ENCODE peak calls at places on chromosome 2, in five cellular contexts. Z is epithelial cell of esophagus; A is EL; M is stimulated activated CD4-positive, alpha-beta T cell treated with anti-CD3 and anti-CD28 coated beads, Interleukin-12 subunit alpha, Interleukin-12 subunit beta, amount 100 ng/mL, for 4 hours; V is stimulated activated naive B cell treated with anti-CD40 and anti-IgM and Interleukin-4, amounts not matched to agents 10 μg/mL and 1 μg/mL and 100 μg/mL, for 72 hours. C is an unnamed sample.

GRCh38 chr2:67574230-67574629 is 177.1 kb downstream of the ETAA1 start:
- DNase-seq in A (peak; percentile 70), Z (peak; percentile 57), V (no peak), M (no peak), C (no peak)

GRCh38 chr2:211259831-211260476 is 703.6 kb downstream of the CPS1 start:
- DNase-seq in M (no peak), V (no peak), Z (no peak), A (no peak), C (no peak)

GRCh38 chr2:27148801-27149439 is at the start of gene TCF23:
- DNase-seq in A (no peak), Z (no peak), V (no peak), M (no peak), C (no peak)

GRCh38 chr2:193627187-193627917 is 1432.6 kb upstream of the TMEFF2 start:
- DNase-seq in M (no peak), Z (peak; percentile 53), A (no peak), V (no peak), C (no peak)

GRCh38 chr2:161745866-161746614 is 121.8 kb downstream of the SLC4A10 start:
- DNase-seq in V (no peak), A (no peak), Z (peak; percentile 30), M (no peak), C (no peak)

GRCh38 chr2:11103984-11104793 is 51.1 kb upstream of the SLC66A3 start:
- DNase-seq in M (peak; percentile 28), Z (no peak), V (no peak), A (no peak), C (no peak)

GRCh38 chr2:239109916-239110545 is 262.1 kb downstream of the TWIST2 start:
- DNase-seq in M (no peak), Z (no peak), A (no peak), V (no peak), C (no peak)

GRCh38 chr2:54572636-54573531 is 116.8 kb downstream of the SPTBN1 start:
- DNase-seq in A (peak; percentile 86), Z (peak; percentile 60), V (no peak), M (no peak), C (no peak)

GRCh38 chr2:83113953-83114352 is 1345.1 kb downstream of the SUCLG1 start:
- DNase-seq in A (no peak), M (no peak), Z (peak; percentile 53), V (no peak), C (no peak)

GRCh38 chr2:167015806-167016205 is 127.5 kb downstream of the XIRP2 start:
- DNase-seq in V (no peak), M (no peak), A (no peak), Z (no peak), C (no peak)

GRCh38 chr2:155266109-155266508 is 567.6 kb downstream of the KCNJ3 start:
- DNase-seq in Z (no peak), A (no peak), V (no peak), M (no peak), C (no peak)

GRCh38 chr2:25821225-25822056 is 56.8 kb downstream of the ASXL2 start:
- DNase-seq in M (no peak), V (no peak), Z (peak; percentile 13), A (no peak), C (no peak)

GRCh38 chr2:24926602-24927252 is 6.7 kb upstream of the ADCY3 start:
- DNase-seq in M (peak; percentile 46), Z (peak; percentile 59), V (peak; percentile 32), A (peak; percentile 22), C (peak; percentile 46)

GRCh38 chr2:207115715-207116364 is 49.9 kb downstream of the KLF7 start:
- DNase-seq in Z (peak; percentile 43), M (no peak), V (no peak), A (no peak), C (no peak)

GRCh38 chr2:84900951-84901350 is 4.5 kb upstream of the TMSB10 start:
- DNase-seq in V (no peak), A (no peak), Z (no peak), M (no peak), C (no peak)

GRCh38 chr2:12416600-12416999 is 300.1 kb upstream of the TRIB2 start:
- DNase-seq in V (no peak), Z (peak; percentile 35), M (peak; percentile 34), A (peak; percentile 23), C (no peak)

GRCh38 chr2:43001055-43001378 is 208.6 kb upstream of the HAAO start:
- DNase-seq in A (no peak), M (no peak), V (no peak), Z (no peak), C (no peak)

GRCh38 chr2:16621348-16621747 is 44.3 kb downstream of the CYRIA start:
- DNase-seq in M (no peak), V (no peak), A (no peak), Z (peak; percentile 35), C (no peak)

GRCh38 chr2:225893151-225893550 is 493.6 kb downstream of the NYAP2 start:
- DNase-seq in A (no peak), V (no peak), M (no peak), Z (no peak), C (no peak)